ENCODE peak calls at places on chromosomes 12 and 14, in eight cellular contexts. L, G, Z, S, N, Y, X and F are unnamed samples.

GRCh38 chr14:36256131-36256801 is 64.2 kb downstream of the MBIP start:
- DNase-seq in L (no peak), Y (no peak), X (peak), Z (no peak), N (no peak), S (peak), G (no peak), F (no peak)

GRCh38 chr12:23221066-23221465 is 596.1 kb downstream of the ETNK1 start:
- DNase-seq in Y (no peak), Z (peak), X (no peak), G (no peak), L (no peak), N (no peak), S (no peak), F (no peak)

GRCh38 chr12:102195826-102196225 is 1.8 kb downstream of the PMCH start:
- DNase-seq in L (no peak), G (no peak), Y (no peak), X (no peak), Z (no peak), S (no peak), N (no peak), F (no peak)

GRCh38 chr14:77151245-77151644 is 9.7 kb upstream of the ZDHHC22 start:
- DNase-seq in Z (peak), N (no peak), G (no peak), X (no peak), L (no peak), S (no peak), Y (no peak), F (no peak)

GRCh38 chr12:3046441-3047200 is 30.6 kb upstream of the TSPAN9 start:
- DNase-seq in S (no peak), Z (no peak), L (no peak), N (no peak), Y (no peak), X (no peak), G (peak), F (no peak)

GRCh38 chr12:19082365-19082911 is 47.1 kb upstream of the PLEKHA5 start:
- DNase-seq in Z (no peak), N (no peak), X (no peak), L (no peak), S (no peak), Y (peak), G (no peak), F (no peak)

GRCh38 chr14:35470775-35471174 is 63.2 kb upstream of the INSM2 start:
- DNase-seq in G (peak), N (no peak), Z (peak), L (peak), X (no peak), S (no peak), Y (no peak), F (no peak)

GRCh38 chr12:63023926-63024325 is 89.0 kb upstream of the PPM1H start:
- DNase-seq in Z (no peak), L (no peak), G (no peak), S (no peak), N (no peak), X (no peak), Y (no peak), F (no peak)

GRCh38 chr12:26122681-26123481 is 2.0 kb downstream of the BHLHE41 start:
- DNase-seq in L (peak), G (peak), Z (no peak), X (no peak), S (peak), Y (peak), N (peak), F (peak)

GRCh38 chr14:106507354-106507753 is 981.0 kb downstream of the TMEM121 start:
- DNase-seq in L (no peak), Z (no peak), S (no peak), X (no peak), N (no peak), G (no peak), Y (no peak), F (no peak)

GRCh38 chr12:28088566-28089277 is 101.5 kb upstream of the CCDC91 start:
- DNase-seq in G (no peak), X (no peak), Z (no peak), N (no peak), Y (no peak), L (no peak), S (no peak), F (no peak)

GRCh38 chr14:51701956-51702355 is 50.2 kb downstream of the FRMD6 start:
- DNase-seq in Z (no peak), X (no peak), G (peak), N (no peak), L (no peak), S (no peak), Y (no peak), F (no peak)

GRCh38 chr12:48118491-48118890 is 673 bp upstream of the PFKM start:
- DNase-seq in L (no peak), X (no peak), N (no peak), Z (no peak), S (no peak), Y (no peak), G (no peak), F (no peak)

DNA sequence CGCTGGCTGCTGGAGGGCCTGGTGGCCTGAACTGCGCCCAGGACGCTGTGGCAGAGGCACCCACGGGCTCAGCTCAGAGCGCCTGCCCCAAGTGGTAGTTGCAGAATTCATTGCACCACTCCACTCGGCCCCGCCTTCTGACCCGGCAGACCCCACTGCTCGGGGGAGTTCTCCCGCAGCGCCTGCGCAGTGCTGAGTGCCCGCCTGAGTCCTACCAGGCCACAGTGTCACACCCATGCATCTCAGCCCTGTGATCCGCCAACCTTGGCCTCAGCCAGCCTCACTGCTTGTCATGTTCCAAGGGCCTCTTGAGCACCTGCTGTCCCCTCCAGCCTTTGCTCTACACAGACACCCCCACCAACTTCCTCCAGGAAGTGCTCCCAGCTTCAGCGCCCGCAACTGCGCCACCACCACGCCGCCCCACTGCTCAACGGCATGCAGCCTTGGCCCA is 12.2 kb downstream of the DEGS2 start:
- DNase-seq in Z (no peak), N (no peak), S (no peak), X (no peak), G (no peak), Y (peak), L (no peak), F (no peak)
- TF ChIP-seq CTCF in Z (no peak), N (no peak), S (no peak), X (no peak), G (no peak), Y (no peak), L (no peak), F (no peak)

GRCh38 chr12:51639361-51639760 is 48.3 kb downstream of the SCN8A start:
- DNase-seq in S (no peak), Z (no peak), N (no peak), G (peak), Y (no peak), X (no peak), L (no peak), F (no peak)
- TF ChIP-seq CTCF in S (no peak), Z (no peak), N (no peak), G (no peak), Y (no peak), X (no peak), L (no peak), F (no peak)

GRCh38 chr14:33219957-33220356 is 281.3 kb downstream of the NPAS3 start:
- DNase-seq in Y (no peak), S (no peak), L (no peak), N (no peak), Z (no peak), G (no peak), X (no peak), F (no peak)
- TF ChIP-seq CTCF in Y (no peak), S (no peak), L (no peak), N (no peak), Z (no peak), G (no peak), X (no peak), F (no peak)

GRCh38 chr12:4584896-4585295 is 22.9 kb downstream of the DYRK4 start:
- DNase-seq in S (no peak), G (no peak), N (no peak), L (no peak), Y (no peak), X (no peak), Z (no peak), F (no peak)

GRCh38 chr12:4584281-4584680 is 22.3 kb downstream of the DYRK4 start:
- DNase-seq in X (no peak), N (no peak), L (no peak), Y (no peak), Z (no peak), S (no peak), G (no peak), F (no peak)

GRCh38 chr12:4580165-4580773 is 18.3 kb downstream of the DYRK4 start:
- DNase-seq in N (no peak), S (no peak), Z (no peak), G (no peak), L (no peak), Y (no peak), X (no peak), F (no peak)

DNA sequence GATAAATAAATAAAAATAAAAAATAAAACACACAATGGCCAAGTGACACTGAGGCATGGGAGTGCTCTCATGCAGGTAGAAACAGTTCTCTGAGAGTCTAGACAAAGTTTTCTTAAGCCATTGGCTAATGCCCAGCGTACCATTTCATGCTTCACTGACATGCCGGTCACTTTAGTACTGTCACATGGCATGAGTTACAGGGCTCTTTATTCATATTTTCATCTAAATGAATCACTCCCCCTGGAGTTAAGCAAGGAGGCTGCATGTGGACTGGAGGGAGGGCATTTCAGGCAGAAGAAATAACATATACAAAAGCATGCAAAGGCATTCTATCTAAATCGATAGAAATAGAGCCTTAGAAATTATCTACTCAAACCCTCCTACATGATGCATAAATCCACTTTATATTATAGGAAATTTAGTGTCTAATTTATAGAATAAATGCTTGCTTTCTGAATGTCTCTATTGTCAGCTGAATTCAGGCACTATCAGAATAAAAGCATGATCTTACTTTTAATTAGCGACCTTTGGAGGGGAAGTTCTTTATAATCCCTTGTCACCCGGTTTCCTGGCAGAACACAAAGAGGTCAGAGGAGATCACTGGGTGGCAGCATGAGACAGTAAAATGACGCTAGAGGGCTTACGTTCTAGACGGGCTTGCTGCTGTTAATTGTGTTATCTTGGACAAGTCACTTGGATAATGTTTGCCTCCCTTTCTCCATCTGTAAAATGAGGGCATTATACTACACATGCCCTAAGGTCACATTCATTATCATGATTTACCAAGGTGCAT is 17.5 kb downstream of the DYRK4 start:
- DNase-seq in G (no peak), N (no peak), Y (peak), S (no peak), Z (no peak), L (peak), X (no peak), F (no peak)
- TF ChIP-seq CTCF in G (peak), N (no peak), Y (peak), S (no peak), Z (no peak), L (peak), X (no peak), F (peak)

GRCh38 chr14:31489680-31490079 is 1.8 kb upstream of the GPR33 start:
- DNase-seq in N (no peak), L (no peak), Z (no peak), Y (peak), X (no peak), S (no peak), G (no peak), F (no peak)

GRCh38 chr14:31487891-31488290 is at the start of gene GPR33:
- DNase-seq in X (no peak), S (no peak), G (no peak), Y (no peak), L (no peak), Z (no peak), N (no peak), F (no peak)

DNA sequence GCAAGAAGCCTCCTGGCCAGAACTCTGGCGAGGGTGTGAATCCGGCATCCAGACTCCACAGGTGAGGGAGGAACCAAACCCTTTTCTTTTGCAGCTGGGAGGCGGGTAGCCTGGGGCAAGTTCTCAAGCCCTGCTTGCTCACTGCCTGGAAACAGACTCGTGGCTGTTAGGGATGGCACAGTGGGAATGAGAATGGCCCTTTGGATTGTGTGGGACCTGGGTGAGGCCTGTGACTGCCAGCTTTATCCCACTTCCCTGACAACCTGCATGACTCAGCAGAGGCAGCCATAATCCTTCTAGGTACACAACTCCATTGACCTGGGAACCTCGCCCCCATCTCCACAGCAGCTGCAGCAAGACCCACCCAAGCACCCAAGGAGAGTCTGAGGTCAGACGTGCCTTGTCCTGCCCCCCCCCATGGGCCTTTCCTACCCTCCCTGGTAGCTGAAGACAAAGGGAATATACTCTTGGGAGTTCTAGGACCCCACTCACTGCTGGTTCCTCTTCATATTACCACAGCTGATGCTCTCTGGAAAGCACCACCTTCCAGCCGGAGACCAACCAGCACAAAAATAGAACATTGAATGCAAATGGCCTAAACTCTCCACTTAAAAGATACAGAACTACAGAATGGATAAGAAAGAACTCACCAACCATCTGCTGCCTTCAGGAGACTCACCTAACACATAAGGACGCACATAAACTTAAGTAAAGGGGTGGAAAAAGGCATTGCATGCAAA is 5.1 kb upstream of the GPR33 start:
- DNase-seq in N (no peak), Y (peak), X (no peak), S (no peak), L (no peak), G (no peak), Z (peak), F (no peak)
- TF ChIP-seq CTCF in N (no peak), Y (no peak), X (no peak), S (no peak), L (no peak), G (no peak), Z (no peak), F (no peak)

GRCh38 chr14:102229071-102229738 is 75.8 kb downstream of the MOK start:
- DNase-seq in N (no peak), L (no peak), G (no peak), X (no peak), Y (no peak), Z (no peak), S (no peak), F (no peak)

GRCh38 chr14:102227184-102227964 is 77.6 kb downstream of the MOK start:
- DNase-seq in S (no peak), Y (no peak), Z (no peak), L (no peak), X (no peak), G (no peak), N (no peak), F (no peak)

GRCh38 chr14:102225936-102226335 is 79.0 kb downstream of the MOK start:
- DNase-seq in N (no peak), Z (no peak), S (no peak), Y (no peak), G (no peak), L (no peak), X (no peak), F (no peak)

GRCh38 chr14:102225386-102225785 is 79.6 kb downstream of the MOK start:
- DNase-seq in L (no peak), S (no peak), Z (no peak), G (no peak), N (no peak), Y (no peak), X (no peak), F (no peak)

DNA sequence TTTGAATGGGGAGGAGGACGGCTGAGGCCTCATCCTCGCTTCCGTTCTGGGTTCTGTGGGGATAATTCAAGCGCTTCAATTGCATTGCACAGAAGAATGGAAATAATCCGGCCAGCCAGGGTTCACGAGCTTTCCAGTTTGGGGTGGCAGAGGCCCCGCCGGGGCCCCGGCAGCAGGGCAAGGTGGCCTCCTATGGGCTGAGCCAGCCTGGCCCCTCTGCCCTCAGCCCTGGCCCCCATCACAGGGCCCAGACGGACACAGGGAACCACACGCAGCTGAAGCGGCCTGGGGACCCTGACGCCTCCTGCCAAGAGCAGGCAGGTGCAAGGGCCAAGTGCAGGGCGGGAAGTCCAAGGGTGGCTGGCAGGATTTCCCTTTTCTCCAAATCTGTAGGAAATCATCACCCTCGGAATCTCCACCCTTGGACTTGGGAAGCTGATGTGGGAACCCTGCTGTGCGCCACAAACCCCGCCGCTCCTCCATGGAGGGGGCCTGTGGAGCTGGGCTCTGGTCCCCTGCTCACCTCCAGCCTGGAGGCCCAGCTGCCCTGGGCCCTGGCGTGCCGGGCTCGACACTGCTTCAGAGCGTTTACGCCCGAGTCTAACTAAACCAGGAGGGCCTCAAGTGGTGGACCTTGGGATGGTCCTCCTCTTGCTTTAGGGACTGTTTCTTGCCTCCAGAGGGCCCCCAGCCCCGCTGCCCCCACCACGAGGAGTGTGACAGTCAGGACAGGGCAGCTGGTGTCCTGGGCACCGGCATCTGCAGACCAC is 78.4 kb downstream of the MOK start:
- DNase-seq in Z (no peak), N (no peak), S (no peak), L (no peak), X (no peak), G (no peak), Y (no peak), F (no peak)
- TF ChIP-seq CTCF in Z (no peak), N (no peak), S (no peak), L (no peak), X (no peak), G (no peak), Y (no peak), F (no peak)

GRCh38 chr14:103002578-103003350 is 54.6 kb downstream of the CDC42BPB start:
- DNase-seq in X (no peak), G (no peak), Y (no peak), L (no peak), Z (no peak), S (no peak), N (peak), F (no peak)
- TF ChIP-seq CTCF in X (no peak), G (no peak), Y (no peak), L (peak), Z (no peak), S (no peak), N (no peak), F (no peak)